ENCODE peak calls at places on chromosome 6, in six cellular contexts. N is PC-9, B is left ventricle myocardium inferior, G is prostate gland, D is stomach, X is neural progenitor cell. Z is an unnamed sample.

GRCh38 chr6:37365791-37366190 is 12.0 kb downstream of the RNF8 start:
- DNase-seq in N (no peak), B (no peak), G (no peak), D (no peak), X (no peak), Z (no peak)

GRCh38 chr6:111692327-111693164 is 86.9 kb upstream of the TRAF3IP2 start:
- DNase-seq in N (no peak), B (no peak), G (peak; percentile 35), D (peak; percentile 85), X (no peak), Z (peak; percentile 78)

GRCh38 chr6:17705428-17705777 is 1.3 kb downstream of the NUP153 start:
- DNase-seq in N (peak; percentile 40), B (no peak), G (peak; percentile 17), D (peak; percentile 38), X (no peak), Z (no peak)

GRCh38 chr6:444653-445275 is 53.2 kb downstream of the IRF4 start:
- DNase-seq in N (no peak), B (no peak), G (no peak), D (no peak), X (no peak), Z (no peak)

GRCh38 chr6:159680104-159680503 is 12.9 kb downstream of the SOD2 start:
- DNase-seq in N (no peak), B (no peak), G (no peak), D (no peak), X (no peak), Z (no peak)

GRCh38 chr6:156718647-156719394 is 58.4 kb upstream of the ARID1B start:
- DNase-seq in N (peak; percentile 60), B (peak; percentile 24), G (no peak), D (peak; percentile 33), X (peak; percentile 16), Z (peak; percentile 33)

GRCh38 chr6:145815875-145816274 is 1.3 kb upstream of the FBXO30 start:
- DNase-seq in N (no peak), B (no peak), G (no peak), D (no peak), X (no peak), Z (peak; percentile 17)

GRCh38 chr6:38261626-38262025 is 378.1 kb downstream of the BTBD9 start:
- DNase-seq in N (no peak), B (no peak), G (no peak), D (no peak), X (no peak), Z (no peak)

GRCh38 chr6:135269399-135270005 is 88.4 kb downstream of the MYB start:
- DNase-seq in N (no peak), B (no peak), G (no peak), D (peak; percentile 30), X (no peak), Z (peak; percentile 90)

GRCh38 chr6:135268263-135268662 is 87.2 kb downstream of the MYB start:
- DNase-seq in N (no peak), B (no peak), G (no peak), D (no peak), X (no peak), Z (no peak)

GRCh38 chr6:135266675-135267074 is 85.6 kb downstream of the MYB start:
- DNase-seq in N (no peak), B (no peak), G (no peak), D (no peak), X (no peak), Z (peak; percentile 53)

GRCh38 chr6:135267085-135267484 is 86.0 kb downstream of the MYB start:
- DNase-seq in N (no peak), B (no peak), G (peak; percentile 25), D (no peak), X (no peak), Z (peak; percentile 73)

DNA sequence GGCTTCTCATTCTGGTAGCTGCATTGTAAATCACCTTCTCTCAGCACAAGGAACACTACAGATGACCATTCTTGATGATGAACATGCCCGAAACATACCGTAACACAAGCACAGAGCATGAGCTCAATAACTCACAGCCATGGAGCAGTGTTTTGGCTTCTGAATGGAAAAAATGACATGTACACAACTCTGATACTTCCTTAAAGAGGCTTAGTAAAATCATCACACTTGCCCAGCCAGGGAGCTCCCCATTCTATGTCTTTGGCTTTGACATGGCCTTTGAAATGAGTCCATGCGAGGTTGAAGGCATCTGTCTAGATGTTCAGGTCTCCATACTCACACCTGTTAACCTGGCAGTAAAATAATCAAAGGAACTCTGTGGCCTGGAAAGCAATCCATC is 87.6 kb downstream of the MYB start:
- DNase-seq in N (no peak), B (no peak), G (no peak), D (no peak), X (no peak), Z (no peak)
- H3K4me1 ChIP-seq in N (peaks cover 28% of the 10 kb centered on the region), B (peaks cover 4% of the 10 kb centered on the region), G (peaks cover 15% of the 10 kb centered on the region), D (no peaks in the 10 kb centered on the region), X (peaks cover 12% of the 10 kb centered on the region), Z (peaks cover 9% of the 10 kb centered on the region)

GRCh38 chr6:136036071-136036380 is 184.5 kb downstream of the PDE7B start:
- DNase-seq in N (no peak), B (no peak), G (no peak), D (no peak), X (no peak), Z (no peak)
- H3K27ac ChIP-seq in N (no peak overlapping the region), B (peak overlapping the region; percentile 93), G (no peak overlapping the region), D (peak overlapping the region; percentile 68), X (no peak overlapping the region), Z (no peak overlapping the region)

DNA sequence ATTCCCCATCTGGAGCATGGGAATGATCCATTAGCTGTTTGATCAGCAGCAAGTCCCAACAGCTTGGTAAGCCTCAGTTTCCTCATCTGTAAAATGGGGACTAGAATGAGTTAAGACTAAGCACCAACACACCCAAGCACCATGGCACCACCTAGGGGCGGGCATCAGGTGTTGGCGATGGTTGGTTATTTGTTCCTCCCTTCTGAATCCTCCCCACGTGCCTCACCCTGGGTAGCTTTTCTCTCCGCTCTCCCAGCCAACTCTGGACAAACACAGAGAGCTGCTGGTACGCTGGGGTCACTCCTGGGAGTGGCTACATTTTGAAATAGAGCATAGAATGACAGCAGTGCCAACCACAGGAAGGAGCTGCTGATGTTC is 13.3 kb upstream of the ITPR3 start:
- DNase-seq in N (no peak), B (no peak), G (no peak), D (peak; percentile 55), X (no peak), Z (peak; percentile 69)
- TF ChIP-seq CTCF in N (peak; percentile 48), B (peak; percentile 31), G (no peak), D (no peak), X (peak; percentile 28), Z (peak; percentile 47)

GRCh38 chr6:52553719-52554118 is 23.1 kb downstream of the TRAM2 start:
- DNase-seq in N (no peak), B (no peak), G (no peak), D (no peak), X (no peak), Z (no peak)

GRCh38 chr6:52551483-52552277 is 25.2 kb downstream of the TRAM2 start:
- DNase-seq in N (peak; percentile 68), B (peak; percentile 58), G (peak; percentile 50), D (peak; percentile 86), X (peak; percentile 71), Z (peak; percentile 66)

GRCh38 chr6:52552278-52552643 is 24.6 kb downstream of the TRAM2 start:
- DNase-seq in N (no peak), B (no peak), G (no peak), D (no peak), X (no peak), Z (no peak)

GRCh38 chr6:52554684-52555280 is 22.1 kb downstream of the TRAM2 start:
- DNase-seq in N (no peak), B (no peak), G (no peak), D (no peak), X (no peak), Z (no peak)

DNA sequence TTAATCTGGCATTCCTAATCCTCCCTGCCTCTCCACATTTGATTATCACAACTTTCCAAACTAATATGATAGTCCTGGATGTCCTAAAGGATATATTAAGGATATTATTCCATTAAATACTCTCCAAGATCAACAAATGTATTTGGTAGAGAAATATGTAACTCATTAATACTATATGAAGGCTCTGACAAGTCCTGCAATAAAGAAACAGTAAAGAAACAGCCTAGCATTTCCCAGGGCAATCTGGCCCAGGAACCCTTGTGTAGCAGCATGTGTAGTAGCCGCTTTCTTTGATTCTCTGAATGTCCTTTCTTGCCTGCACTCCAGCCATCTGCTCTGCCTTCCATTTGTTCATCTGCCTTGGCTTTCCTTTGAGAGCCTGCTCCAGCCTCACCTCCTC is 23.7 kb downstream of the TRAM2 start:
- DNase-seq in N (no peak), B (no peak), G (no peak), D (no peak), X (no peak), Z (no peak)
- H3K4me1 ChIP-seq in N (peaks cover 8% of the 10 kb centered on the region), B (peaks cover 69% of the 10 kb centered on the region), G (peaks cover 9% of the 10 kb centered on the region), D (peaks cover 78% of the 10 kb centered on the region), X (peaks cover 44% of the 10 kb centered on the region), Z (peaks cover 21% of the 10 kb centered on the region)

GRCh38 chr6:10522929-10523573 is 1.9 kb downstream of the GCNT2 start:
- DNase-seq in N (no peak), B (no peak), G (no peak), D (peak; percentile 57), X (peak; percentile 71), Z (no peak)

GRCh38 chr6:10521104-10521808 is at the start of gene GCNT2:
- DNase-seq in N (peak; percentile 80), B (no peak), G (peak; percentile 31), D (peak; percentile 61), X (peak; percentile 73), Z (peak; percentile 36)

GRCh38 chr6:10516953-10517352 is 4.2 kb upstream of the GCNT2 start:
- DNase-seq in N (no peak), B (no peak), G (no peak), D (no peak), X (no peak), Z (no peak)

GRCh38 chr6:10520468-10520867 is 683 bp upstream of the GCNT2 start:
- DNase-seq in N (no peak), B (no peak), G (no peak), D (no peak), X (no peak), Z (no peak)

GRCh38 chr6:10518461-10519216 is 2.5 kb upstream of the GCNT2 start:
- DNase-seq in N (peak; percentile 47), B (no peak), G (peak; percentile 41), D (no peak), X (no peak), Z (peak; percentile 44)
- H3K27ac ChIP-seq in N (peak overlapping the region; percentile 99), B (peak overlapping the region; percentile 15), G (peak overlapping the region; percentile 16), D (peak overlapping the region; percentile 16), X (no peak overlapping the region), Z (no peak overlapping the region)

DNA sequence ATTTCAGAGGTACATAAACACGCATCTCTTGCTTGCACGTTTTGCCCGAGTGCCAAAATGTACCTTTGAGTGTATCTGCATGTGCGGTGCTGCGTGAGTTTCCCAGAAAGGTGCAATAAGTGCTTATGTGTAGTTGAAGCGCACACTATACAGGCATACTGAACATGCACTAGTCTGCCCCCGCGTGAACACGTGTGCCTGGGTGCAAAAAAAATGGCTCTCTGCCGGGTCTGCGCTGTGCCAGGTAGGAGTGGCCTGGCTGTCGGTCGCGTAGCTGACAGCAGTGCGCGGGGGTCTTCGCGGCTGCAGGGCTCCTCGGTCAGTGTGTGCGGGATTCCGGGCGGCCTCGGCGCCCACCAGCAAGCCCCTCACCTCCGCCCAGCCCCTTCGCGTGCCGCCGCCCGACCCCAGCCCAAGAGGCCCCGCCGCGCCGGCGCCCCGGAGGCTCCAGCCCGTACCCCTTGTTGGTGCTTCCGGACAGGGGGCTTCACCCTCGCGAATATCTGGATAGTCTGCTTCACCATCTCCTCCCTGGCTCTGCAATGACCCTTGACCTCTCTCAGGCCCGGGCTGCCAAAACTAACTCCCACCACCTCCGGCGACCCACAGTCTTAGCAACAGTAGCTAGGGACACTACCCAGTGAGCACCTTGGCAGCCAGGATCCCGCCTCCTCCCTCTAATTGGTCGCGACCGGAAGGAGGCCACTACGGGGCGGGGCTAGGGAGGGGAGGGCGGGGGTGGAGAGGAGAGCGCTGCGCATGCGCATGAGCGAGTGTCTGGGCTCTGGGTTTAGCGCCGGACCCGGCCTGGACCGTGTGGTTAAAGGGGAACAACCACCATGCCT is at the start of gene KIF6:
- DNase-seq in N (peak; percentile 10), B (peak; percentile 90), G (peak; percentile 86), D (peak; percentile 94), X (peak; percentile 98), Z (peak; percentile 92)
- TF ChIP-seq CTCF in N (no peak), B (no peak), G (no peak), D (no peak), X (no peak), Z (no peak)

Z was measured in colonic mucosa.